ENCODE peak calls at places on chromosomes 5 and 9, in nine cellular contexts. L is GM20000, Q is cardiac muscle cell, V is A549, T is astrocyte of the spinal cord, O is astrocyte of the cerebellum, D is transverse colon, F is bronchial epithelial cell, H is heart left ventricle. U is an unnamed sample.

GRCh38 chr5:14032944-14033343 is 88.5 kb upstream of the DNAH5 start:
- DNase-seq in T (peak), O (no peak), V (peak), Q (peak), D (no peak), F (peak), L (no peak), H (no peak), U (peak)

GRCh38 chr5:179906795-179907569 is 715 bp downstream of the TBC1D9B start:
- DNase-seq in L (no peak), D (peak), Q (peak), V (no peak), O (no peak), T (peak), H (no peak), F (peak), U (peak)

GRCh38 chr5:73448451-73449136 is at the start of gene FOXD1:
- DNase-seq in D (peak), O (peak), F (peak), H (peak), V (peak), Q (peak), L (peak), T (peak), U (peak)

GRCh38 chr5:50595199-50595598 is 71.2 kb upstream of the PARP8 start:
- DNase-seq in D (no peak), T (peak), H (no peak), V (peak), F (peak), O (peak), Q (peak), L (no peak), U (peak)

GRCh38 chr5:138748630-138749081 is 4.6 kb upstream of the CTNNA1 start:
- DNase-seq in V (no peak), T (no peak), Q (peak), F (no peak), H (no peak), O (no peak), D (no peak), L (no peak), U (peak)

GRCh38 chr5:57841671-57842375 is 359.2 kb upstream of the ACTBL2 start:
- DNase-seq in D (no peak), V (peak), Q (peak), T (peak), H (peak), O (peak), F (peak), L (no peak), U (peak)

GRCh38 chr5:141524604-141525597 is 36.0 kb downstream of the PCDHGC5 start:
- DNase-seq in V (peak), Q (peak), F (peak), T (peak), H (peak), D (peak), O (peak), L (peak), U (peak)

GRCh38 chr5:1107167-1108007 is 4.5 kb downstream of the SLC12A7 start:
- DNase-seq in V (no peak), T (no peak), H (no peak), F (no peak), Q (no peak), D (no peak), L (no peak), O (no peak), U (no peak)

GRCh38 chr5:92402045-92402444 is 1018.9 kb upstream of the ARRDC3 start:
- DNase-seq in F (peak), T (peak), V (no peak), D (no peak), L (no peak), Q (no peak), H (no peak), O (no peak), U (no peak)

GRCh38 chr5:35777358-35778087 is 79.2 kb upstream of the IL7R start:
- DNase-seq in L (peak), H (no peak), O (peak), D (peak), T (peak), V (peak), F (peak), Q (peak), U (peak)

GRCh38 chr5:157222506-157223230 is 42.0 kb downstream of the ITK start:
- DNase-seq in L (no peak), O (peak), H (no peak), T (peak), F (no peak), Q (peak), V (no peak), D (no peak), U (peak)

GRCh38 chr9:98790601-98791146 is 5.7 kb downstream of the ANKS6 start:
- DNase-seq in T (no peak), D (no peak), F (no peak), H (no peak), L (no peak), O (no peak), V (no peak), Q (no peak), U (no peak)

GRCh38 chr5:86909896-86910295 is 292.2 kb downstream of the COX7C start:
- DNase-seq in O (peak), T (peak), F (peak), L (no peak), D (no peak), Q (peak), H (no peak), V (peak), U (peak)

GRCh38 chr9:71830929-71831328 is 62.6 kb upstream of the CEMIP2 start:
- DNase-seq in F (no peak), L (no peak), Q (no peak), T (peak), O (no peak), V (no peak), D (peak), H (no peak), U (no peak)

GRCh38 chr5:156971415-156971814 is 8.4 kb upstream of the TIMD4 start:
- DNase-seq in H (no peak), F (no peak), T (no peak), Q (no peak), O (no peak), D (no peak), L (no peak), V (peak), U (no peak)

GRCh38 chr9:3008091-3008490 is 164.2 kb upstream of the PUM3 start:
- DNase-seq in V (no peak), F (peak), O (no peak), L (no peak), D (no peak), T (no peak), H (no peak), Q (no peak), U (peak)

GRCh38 chr5:7916171-7916804 is 47.3 kb downstream of the MTRR start:
- DNase-seq in F (peak), T (peak), Q (no peak), V (no peak), D (no peak), L (no peak), H (no peak), O (no peak), U (peak)

GRCh38 chr9:9133526-9133925 is 1333.9 kb upstream of the DMAC1 start:
- DNase-seq in V (no peak), O (no peak), H (no peak), F (no peak), D (no peak), T (no peak), L (no peak), Q (no peak), U (no peak)

GRCh38 chr9:353077-353476 is 138.4 kb downstream of the DOCK8 start:
- DNase-seq in H (no peak), Q (no peak), T (no peak), O (no peak), V (no peak), F (no peak), L (no peak), D (no peak), U (no peak)

GRCh38 chr5:168356171-168356570 is 64.7 kb downstream of the WWC1 start:
- DNase-seq in T (no peak), L (no peak), H (no peak), F (no peak), D (no peak), Q (no peak), O (no peak), V (no peak), U (no peak)

GRCh38 chr5:53350991-53351770 is 129.2 kb upstream of the FST start:
- DNase-seq in L (no peak), F (peak), T (no peak), H (no peak), V (peak), Q (no peak), D (no peak), O (no peak), U (no peak)

GRCh38 chr5:33282696-33283095 is 158.1 kb upstream of the TARS1 start:
- DNase-seq in F (no peak), Q (no peak), T (no peak), O (no peak), H (no peak), D (no peak), L (no peak), V (no peak), U (no peak)

GRCh38 chr9:116000748-116001329 is 152.8 kb upstream of the PAPPA start:
- DNase-seq in V (peak), D (peak), H (peak), Q (no peak), F (peak), T (no peak), O (no peak), L (no peak), U (peak)

GRCh38 chr9:115604831-115605483 is 487.0 kb upstream of the TNC start:
- DNase-seq in F (peak), T (peak), L (no peak), Q (peak), V (peak), H (peak), O (peak), D (no peak), U (peak)

GRCh38 chr5:35230043-35230611 is at the start of gene PRLR:
- DNase-seq in L (peak), D (peak), H (peak), O (no peak), T (peak), F (peak), V (peak), Q (peak), U (peak)

GRCh38 chr5:73587923-73588322 is 22.4 kb downstream of the UTP15 start:
- DNase-seq in Q (no peak), V (no peak), L (peak), H (no peak), O (no peak), T (no peak), D (no peak), F (no peak), U (no peak)

GRCh38 chr9:121763131-121763530 is 111.7 kb downstream of the DAB2IP start:
- DNase-seq in F (no peak), O (no peak), D (no peak), L (no peak), V (no peak), H (no peak), Q (no peak), T (no peak), U (no peak)

GRCh38 chr5:180072556-180072955 is 997 bp upstream of the RNF130 start:
- DNase-seq in D (no peak), T (no peak), L (no peak), O (no peak), F (no peak), Q (no peak), V (peak), H (no peak), U (no peak)

GRCh38 chr5:172496671-172497371 is 42.5 kb upstream of the SH3PXD2B start:
- DNase-seq in F (no peak), L (peak), H (peak), D (no peak), O (no peak), T (peak), Q (peak), V (no peak), U (no peak)

GRCh38 chr9:3758816-3759576 is 233.2 kb upstream of the RFX3 start:
- DNase-seq in D (no peak), H (no peak), O (no peak), Q (no peak), F (peak), T (peak), L (no peak), V (no peak), U (peak)

GRCh38 chr9:116383133-116383532 is 229.5 kb downstream of the PAPPA start:
- DNase-seq in T (no peak), V (no peak), L (peak), H (no peak), D (no peak), F (no peak), Q (no peak), O (no peak), U (no peak)

GRCh38 chr5:90878549-90879196 is 320.1 kb downstream of the ADGRV1 start:
- DNase-seq in L (no peak), T (peak), V (no peak), O (peak), D (no peak), H (peak), F (peak), Q (peak), U (peak)

GRCh38 chr5:129639331-129639730 is 108.6 kb upstream of the MINAR2 start:
- DNase-seq in H (no peak), O (no peak), F (peak), T (no peak), V (no peak), D (no peak), L (no peak), Q (no peak), U (peak)

GRCh38 chr5:56729488-56729887 is 85.9 kb upstream of the MAP3K1 start:
- DNase-seq in F (no peak), O (no peak), T (no peak), D (no peak), V (no peak), L (no peak), H (no peak), Q (no peak), U (no peak)

GRCh38 chr5:82597437-82597836 is 319.3 kb upstream of the RPS23 start:
- DNase-seq in F (no peak), L (peak), T (no peak), H (no peak), D (no peak), O (no peak), Q (no peak), V (peak), U (no peak)
- TF ChIP-seq CTCF in F (peak), L (peak), T (peak), H (no peak), D (no peak), O (peak), Q (no peak), V (no peak), U (no peak)

GRCh38 chr5:115072266-115073056 is 97.2 kb downstream of the TRIM36 start:
- DNase-seq in O (no peak), F (peak), D (no peak), H (no peak), Q (no peak), V (no peak), T (no peak), L (no peak), U (no peak)

GRCh38 chr5:115068239-115069086 is 101.2 kb downstream of the TRIM36 start:
- DNase-seq in V (peak), T (peak), F (peak), D (no peak), O (no peak), H (no peak), Q (peak), L (peak), U (peak)

GRCh38 chr5:115070737-115071136 is 99.0 kb downstream of the TRIM36 start:
- DNase-seq in D (no peak), H (no peak), F (no peak), T (no peak), Q (no peak), O (no peak), V (no peak), L (no peak), U (no peak)

DNA sequence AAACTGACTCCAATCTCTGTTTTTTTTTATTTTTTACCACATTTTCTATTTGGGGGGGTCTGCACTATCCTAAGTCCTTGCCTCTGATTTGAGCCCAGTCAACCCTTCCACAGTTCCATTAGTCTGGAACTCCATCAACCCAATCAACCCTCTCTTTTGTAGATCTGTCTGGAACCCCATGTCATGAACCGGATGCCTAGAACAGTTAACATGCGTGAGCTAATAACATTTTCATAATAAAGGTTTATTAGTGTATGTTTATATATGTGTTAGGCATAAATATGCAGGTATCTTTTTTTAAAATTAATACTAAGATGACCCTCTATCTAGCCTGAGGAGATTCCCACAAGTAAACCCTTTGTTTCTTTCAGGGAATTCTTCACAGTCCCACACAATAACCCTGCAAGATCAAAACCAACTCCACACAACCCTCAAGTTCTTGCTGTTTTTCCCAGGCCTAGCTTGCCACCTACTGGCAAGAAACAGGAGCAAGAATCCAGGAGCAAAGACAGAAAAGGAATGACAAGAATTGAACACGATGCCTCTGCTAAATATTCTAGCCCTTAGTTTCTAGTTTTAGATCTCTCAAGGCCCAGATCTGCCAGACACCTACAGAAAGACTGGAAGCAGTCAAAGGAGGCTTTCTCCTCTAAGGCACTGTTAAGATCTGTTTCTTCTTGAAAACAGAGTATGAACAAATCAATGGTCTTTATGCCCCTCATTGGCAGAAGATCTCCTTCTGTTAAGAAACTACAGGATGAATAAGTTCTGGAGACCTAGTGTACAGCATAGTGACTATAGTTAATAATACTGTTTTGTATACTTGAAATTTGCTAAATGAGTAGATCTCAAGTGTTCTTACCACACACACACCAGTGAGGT is 100.4 kb downstream of the TRIM36 start:
- DNase-seq in O (peak), H (no peak), F (peak), V (peak), D (peak), Q (peak), L (no peak), T (peak), U (peak)
- TF ChIP-seq CTCF in O (peak), H (peak), F (peak), V (peak), D (peak), Q (peak), L (no peak), T (peak), U (peak)

GRCh38 chr9:128845186-128845931 is 15.8 kb upstream of the SPOUT1 start:
- DNase-seq in D (no peak), O (no peak), F (peak), H (no peak), Q (no peak), V (no peak), T (no peak), L (peak), U (peak)
- TF ChIP-seq CTCF in D (no peak), O (no peak), F (peak), H (no peak), Q (no peak), V (no peak), T (no peak), L (no peak), U (no peak)

GRCh38 chr5:171157775-171158174 is 151.3 kb upstream of the TLX3 start:
- DNase-seq in T (no peak), L (no peak), D (no peak), F (no peak), O (no peak), H (no peak), V (no peak), Q (no peak), U (no peak)

GRCh38 chr5:171158581-171158980 is 150.5 kb upstream of the TLX3 start:
- DNase-seq in L (no peak), Q (no peak), O (no peak), F (peak), V (no peak), D (no peak), H (no peak), T (no peak), U (peak)

GRCh38 chr5:171162165-171162564 is 146.9 kb upstream of the TLX3 start:
- DNase-seq in T (no peak), O (no peak), L (no peak), F (no peak), Q (no peak), D (no peak), H (no peak), V (no peak), U (no peak)

GRCh38 chr5:171166766-171167165 is 142.3 kb upstream of the TLX3 start:
- DNase-seq in H (no peak), O (no peak), D (no peak), T (no peak), Q (no peak), V (no peak), L (no peak), F (no peak), U (no peak)

GRCh38 chr5:171162602-171163001 is 146.4 kb upstream of the TLX3 start:
- DNase-seq in L (no peak), D (no peak), F (peak), Q (peak), O (no peak), H (no peak), V (peak), T (peak), U (peak)
- TF ChIP-seq CTCF in L (peak), D (peak), F (peak), Q (peak), O (peak), H (no peak), V (peak), T (peak), U (peak)

DNA sequence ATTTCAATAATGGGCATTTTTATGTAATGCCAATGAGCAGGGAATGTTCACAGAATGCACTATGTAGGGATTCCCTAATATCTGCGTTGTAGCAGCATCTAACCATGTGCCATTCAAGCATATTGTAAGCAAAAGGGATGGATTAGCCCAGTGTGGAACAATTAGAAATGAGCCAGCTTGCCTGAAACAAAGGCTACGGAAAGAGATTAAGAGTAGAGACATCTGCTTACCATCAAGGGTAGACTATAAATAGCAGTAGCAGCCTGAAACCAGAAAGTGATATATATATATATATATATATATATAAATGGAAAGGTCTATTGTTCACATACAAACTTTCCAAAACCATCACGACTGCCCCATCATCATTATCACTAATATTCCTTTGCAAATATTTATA is 31.9 kb upstream of the CEP120 start:
- DNase-seq in T (no peak), V (no peak), F (no peak), L (no peak), O (no peak), Q (no peak), H (no peak), D (no peak), U (no peak)
- TF ChIP-seq CTCF in T (no peak), V (no peak), F (no peak), L (no peak), O (no peak), Q (no peak), H (no peak), D (no peak), U (no peak)

GRCh38 chr5:151029856-151030336 is 9.5 kb downstream of the GPX3 start:
- DNase-seq in H (no peak), O (no peak), D (no peak), F (no peak), Q (no peak), T (no peak), V (no peak), L (no peak), U (no peak)
- TF ChIP-seq CTCF in H (no peak), O (no peak), D (no peak), F (no peak), Q (no peak), T (no peak), V (no peak), L (no peak), U (no peak)

DNA sequence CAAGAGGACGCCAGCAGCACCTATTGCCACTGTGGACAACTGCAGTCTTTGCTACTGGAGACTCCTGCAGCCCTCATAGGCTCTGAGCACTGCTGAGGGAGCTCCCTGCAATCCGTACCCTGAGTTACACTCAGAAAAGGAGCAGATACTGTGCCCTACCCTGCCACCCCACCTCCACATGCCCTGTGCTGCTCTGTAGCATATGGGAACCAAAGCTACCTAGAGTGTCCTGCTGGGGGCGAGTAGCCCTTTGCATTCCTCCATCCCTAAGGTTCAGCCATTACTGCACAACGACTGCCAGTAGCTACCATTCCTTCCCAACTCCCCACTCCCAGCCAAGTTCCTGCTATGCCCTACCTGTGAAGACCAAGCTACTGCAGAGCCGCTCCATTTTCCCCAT is 90.2 kb upstream of the SNCAIP start:
- DNase-seq in Q (no peak), L (no peak), F (no peak), O (no peak), H (no peak), T (no peak), V (no peak), D (no peak), U (no peak)
- TF ChIP-seq CTCF in Q (no peak), L (no peak), F (no peak), O (no peak), H (no peak), T (no peak), V (no peak), D (no peak), U (no peak)